ENCODE peak calls at places on chromosomes 6 and 20, in five cellular contexts. N is stimulated activated CD4-positive, alpha-beta T cell treated with anti-CD3 and anti-CD28 coated beads, Interleukin-2, amount 100 ng/mL, for 48 hours; M is HS-27A; B is sigmoid colon; A is mammary epithelial cell. W is an unnamed sample.

GRCh38 chr6:112443666-112444065 is 96.5 kb downstream of the RFPL4B start:
- DNase-seq in N (no peak), B (peak), A (no peak), M (no peak), W (no peak)

GRCh38 chr6:12381587-12381986 is 91.4 kb downstream of the EDN1 start:
- DNase-seq in M (no peak), A (peak), N (no peak), B (no peak), W (no peak)

GRCh38 chr6:125910518-125910917 is 46.1 kb upstream of the HINT3 start:
- DNase-seq in N (no peak), B (no peak), M (no peak), A (peak), W (no peak)

GRCh38 chr6:85015396-85015990 is 251.1 kb upstream of the TBX18 start:
- DNase-seq in M (no peak), B (no peak), A (no peak), N (no peak), W (no peak)

GRCh38 chr6:54286141-54286540 is 22.1 kb upstream of the TINAG start:
- DNase-seq in M (no peak), B (no peak), A (peak), N (no peak), W (no peak)

GRCh38 chr6:85255661-85256060 is 194.2 kb upstream of the NT5E start:
- DNase-seq in M (no peak), B (no peak), A (no peak), N (no peak), W (no peak)

GRCh38 chr6:2658788-2659187 is 91.9 kb downstream of the MYLK4 start:
- DNase-seq in M (no peak), B (no peak), N (no peak), A (peak), W (no peak)

GRCh38 chr20:63328716-63329275 is 32.4 kb downstream of the CHRNA4 start:
- DNase-seq in N (no peak), A (no peak), M (no peak), B (no peak), W (no peak)

GRCh38 chr6:107418118-107418517 is 41.2 kb downstream of the PDSS2 start:
- DNase-seq in B (no peak), A (peak), N (no peak), M (no peak), W (no peak)

GRCh38 chr6:168152306-168152963 is 73.4 kb upstream of the FRMD1 start:
- DNase-seq in B (peak), M (no peak), A (no peak), N (no peak), W (no peak)

GRCh38 chr20:5353624-5354496 is 37.1 kb upstream of the PROKR2 start:
- DNase-seq in N (no peak), B (no peak), M (no peak), A (peak), W (no peak)

GRCh38 chr6:130159876-130160415 is 62.8 kb downstream of the SAMD3 start:
- DNase-seq in M (no peak), A (no peak), N (no peak), B (no peak), W (no peak)

W was measured in T1000.